ENCODE peak calls at places on chromosomes 16 and 17, in seven cellular contexts. U is Peyer's patch, P is heart right ventricle, F is IMR-90, E is esophagus squamous epithelium, O is AG04450, L is left lung. I is an unnamed sample.

GRCh38 chr17:18028684-18029540 is 10.1 kb downstream of the ATPAF2 start:
- DNase-seq in U (peak; percentile 27), P (no peak), F (no peak), E (no peak), O (no peak), L (no peak), I (no peak)

GRCh38 chr17:58263773-58264172 is 17.0 kb downstream of the MPO start:
- DNase-seq in U (no peak), P (no peak), F (no peak), E (no peak), O (no peak), L (no peak), I (no peak)

GRCh38 chr16:84765606-84766580 is 53.9 kb upstream of the CRISPLD2 start:
- DNase-seq in U (no peak), P (no peak), F (no peak), E (no peak), O (no peak), L (no peak), I (no peak)

GRCh38 chr16:67528222-67528869 is at the start of gene RIPOR1:
- DNase-seq in U (peak; percentile 76), P (peak; percentile 74), F (no peak), E (no peak), O (no peak), L (no peak), I (peak; percentile 44)

GRCh38 chr17:74712756-74713155 is at the start of gene CD300LF:
- DNase-seq in U (peak; percentile 61), P (peak; percentile 11), F (no peak), E (no peak), O (no peak), L (peak; percentile 84), I (no peak)

GRCh38 chr17:29368926-29369325 is 21.2 kb upstream of the TAOK1 start:
- DNase-seq in U (no peak), P (peak; percentile 50), F (peak; percentile 40), E (no peak), O (no peak), L (no peak), I (no peak)

GRCh38 chr16:12587170-12587569 is 216.5 kb downstream of the CPPED1 start:
- DNase-seq in U (no peak), P (no peak), F (no peak), E (no peak), O (no peak), L (no peak), I (no peak)

GRCh38 chr16:23453338-23454052 is 506 bp upstream of the COG7 start:
- DNase-seq in U (no peak), P (no peak), F (no peak), E (no peak), O (no peak), L (no peak), I (no peak)

GRCh38 chr17:15999974-16000827 is 577 bp downstream of the TTC19 start:
- DNase-seq in U (no peak), P (peak; percentile 26), F (peak; percentile 22), E (no peak), O (no peak), L (no peak), I (peak; percentile 47)

GRCh38 chr17:76918811-76919210 is 50.6 kb downstream of the MGAT5B start:
- DNase-seq in U (no peak), P (no peak), F (no peak), E (no peak), O (no peak), L (peak; percentile 8), I (no peak)

GRCh38 chr16:71626858-71627213 is 852 bp downstream of the MARVELD3 start:
- DNase-seq in U (peak; percentile 90), P (no peak), F (no peak), E (no peak), O (no peak), L (peak; percentile 85), I (no peak)

GRCh38 chr16:9393601-9394000 is 302.2 kb downstream of the HAPSTR1 start:
- DNase-seq in U (no peak), P (no peak), F (no peak), E (no peak), O (no peak), L (no peak), I (no peak)

GRCh38 chr16:81189100-81189664 is 49.3 kb upstream of the BCO1 start:
- DNase-seq in U (peak; percentile 72), P (peak; percentile 67), F (peak; percentile 48), E (no peak), O (peak; percentile 23), L (peak; percentile 76), I (no peak)
- H3K27ac ChIP-seq in U (no peak overlapping the region), P (peak overlapping the region; percentile 62), F (no peak overlapping the region), E (peak overlapping the region; percentile 65), O (no peak overlapping the region), L (peak overlapping the region; percentile 11), I (no peak overlapping the region)

GRCh38 chr16:83037102-83037501 is 410.3 kb downstream of the CDH13 start:
- DNase-seq in U (no peak), P (no peak), F (no peak), E (no peak), O (no peak), L (no peak), I (no peak)
- TF ChIP-seq CTCF in U (no peak), P (no peak), F (no peak), E (no peak), O (no peak), L (no peak), I (no peak)

DNA sequence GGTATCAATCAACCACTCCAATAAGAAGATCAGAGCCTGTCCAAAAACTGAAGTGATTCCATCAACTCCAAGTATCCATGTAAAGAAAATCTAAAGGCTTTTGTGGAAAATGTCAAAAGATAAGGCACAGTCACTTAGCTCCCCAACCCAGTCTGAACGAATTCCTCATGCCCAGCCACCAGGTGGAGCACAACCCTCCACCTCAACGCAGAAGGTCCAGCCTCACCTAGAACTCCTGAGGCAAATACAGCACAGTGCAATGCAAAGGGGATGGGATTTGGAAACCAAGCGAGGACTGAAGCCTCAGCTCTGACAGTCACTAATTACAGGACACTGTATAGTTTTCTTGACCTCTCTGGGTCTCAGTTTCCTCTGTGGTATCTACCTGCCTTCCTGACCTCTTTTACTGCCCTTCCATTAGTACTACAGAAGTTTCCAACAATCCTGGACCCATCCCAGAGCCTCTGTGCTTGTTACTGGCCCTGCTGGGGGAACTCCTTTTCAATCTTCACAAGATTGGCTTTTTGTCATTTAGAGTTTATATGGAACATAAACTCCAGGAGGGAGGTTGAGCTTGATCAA is 2.0 kb downstream of the NCBP3 start:
- DNase-seq in U (peak; percentile 77), P (no peak), F (no peak), E (no peak), O (no peak), L (no peak), I (peak; percentile 28)
- H3K27me3 ChIP-seq in U (no peaks in the 10 kb centered on the region), P (no peaks in the 10 kb centered on the region), F (no peaks in the 10 kb centered on the region), E (no peaks in the 10 kb centered on the region), O (no peaks in the 10 kb centered on the region), L (no peaks in the 10 kb centered on the region), I (no peaks in the 10 kb centered on the region)

GRCh38 chr17:66701462-66701861 is 133.5 kb upstream of the CACNG5 start:
- DNase-seq in U (no peak), P (no peak), F (no peak), E (no peak), O (no peak), L (no peak), I (no peak)

GRCh38 chr17:66707051-66707450 is 127.9 kb upstream of the CACNG5 start:
- DNase-seq in U (no peak), P (no peak), F (no peak), E (no peak), O (no peak), L (no peak), I (no peak)

GRCh38 chr17:66702106-66702936 is 132.6 kb upstream of the CACNG5 start:
- DNase-seq in U (no peak), P (no peak), F (peak; percentile 73), E (no peak), O (no peak), L (no peak), I (no peak)

GRCh38 chr17:66704858-66705257 is 130.1 kb upstream of the CACNG5 start:
- DNase-seq in U (no peak), P (no peak), F (no peak), E (no peak), O (no peak), L (no peak), I (no peak)
- H3K27ac ChIP-seq in U (no peak overlapping the region), P (no peak overlapping the region), F (no peak overlapping the region), E (no peak overlapping the region), O (no peak overlapping the region), L (no peak overlapping the region), I (no peak overlapping the region)

DNA sequence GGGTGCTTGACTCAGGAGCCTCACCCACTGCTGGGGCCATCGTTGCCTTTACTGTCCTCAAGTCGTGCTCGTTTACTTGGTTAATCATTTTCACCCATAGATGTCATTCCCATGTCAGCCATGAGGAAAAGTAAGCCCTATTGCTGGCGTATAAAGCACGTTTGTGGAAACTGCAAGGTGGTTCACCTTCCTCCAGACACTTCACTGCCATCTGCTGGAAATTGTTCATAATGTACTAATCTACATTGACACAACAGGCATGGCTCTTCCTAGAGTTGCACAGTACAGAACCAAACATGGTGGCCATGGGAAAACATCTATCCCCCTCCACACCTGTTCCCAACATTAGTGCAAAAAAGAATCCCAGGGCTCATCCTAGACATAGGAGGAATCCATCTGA is 116.6 kb downstream of the ZNF18 start:
- DNase-seq in U (no peak), P (peak; percentile 7), F (no peak), E (no peak), O (no peak), L (no peak), I (no peak)
- TF ChIP-seq CTCF in U (peak; percentile 24), P (peak; percentile 61), F (no peak), E (peak; percentile 29), O (no peak), L (no peak), I (no peak)

GRCh38 chr17:44969144-44969780 is 1.2 kb upstream of the C1QL1 start:
- DNase-seq in U (no peak), P (no peak), F (no peak), E (no peak), O (no peak), L (no peak), I (no peak)
- H3K27me3 ChIP-seq in U (no peaks in the 10 kb centered on the region), P (peaks cover 31% of the 10 kb centered on the region), F (peaks cover 43% of the 10 kb centered on the region), E (peaks cover 18% of the 10 kb centered on the region), O (peaks cover 41% of the 10 kb centered on the region), L (peaks cover 48% of the 10 kb centered on the region), I (peaks cover 42% of the 10 kb centered on the region)

I was measured in CD4-positive, alpha-beta T cell.